ENCODE peak calls at places on chromosomes 6 and 20, in four cellular contexts. X is progenitor cell of endocrine pancreas, E is Daoy, I is HCT116. P is an unnamed sample.

GRCh38 chr6:30490031-30490876 is 945 bp downstream of the HLA-E start:
- DNase-seq in X (peak; percentile 35), E (peak; percentile 80), I (no peak), P (peak; percentile 69)

GRCh38 chr6:57432162-57432561 is 114.7 kb downstream of the PRIM2 start:
- DNase-seq in E (no peak), X (no peak), I (no peak), P (peak; percentile 84)

GRCh38 chr20:16528078-16528477 is 45.2 kb downstream of the KIF16B start:
- DNase-seq in I (peak; percentile 81), E (peak; percentile 83), X (no peak), P (peak; percentile 53)

GRCh38 chr20:8331740-8332412 is 199.8 kb downstream of the PLCB1 start:
- DNase-seq in I (no peak), E (peak; percentile 49), X (no peak), P (peak; percentile 81)

GRCh38 chr6:11798096-11798495 is 19.5 kb upstream of the ADTRP start:
- DNase-seq in E (no peak), I (no peak), X (no peak), P (peak; percentile 11)

GRCh38 chr6:34146021-34146782 is at the start of gene GRM4:
- DNase-seq in X (no peak), I (no peak), E (no peak), P (no peak)

GRCh38 chr6:166005846-166006592 is 161.6 kb downstream of the TBXT start:
- DNase-seq in E (peak; percentile 39), I (no peak), X (peak; percentile 36), P (peak; percentile 76)

GRCh38 chr6:10615675-10616074 is 78.7 kb downstream of the C6orf52 start:
- DNase-seq in X (no peak), I (no peak), E (no peak), P (no peak)

GRCh38 chr6:146913842-146914562 is 290.2 kb upstream of the STXBP5 start:
- DNase-seq in E (peak; percentile 99), X (peak; percentile 37), I (peak; percentile 82), P (peak; percentile 99)

GRCh38 chr6:40960784-40961430 is 78.1 kb downstream of the UNC5CL start:
- DNase-seq in X (no peak), I (no peak), E (peak; percentile 51), P (no peak)

GRCh38 chr6:54897462-54898189 is 51.1 kb downstream of the FAM83B start:
- DNase-seq in I (no peak), X (no peak), E (no peak), P (no peak)

GRCh38 chr6:4585682-4586468 is 190.3 kb upstream of the CDYL start:
- DNase-seq in E (no peak), X (no peak), I (no peak), P (no peak)

GRCh38 chr6:30071081-30071818 is 4.3 kb downstream of the PPP1R11 start:
- DNase-seq in X (no peak), E (peak; percentile 51), I (no peak), P (no peak)

GRCh38 chr6:55069132-55069781 is 105.1 kb upstream of the HCRTR2 start:
- DNase-seq in E (peak; percentile 2), I (peak; percentile 49), X (no peak), P (peak; percentile 59)

GRCh38 chr20:9021216-9021615 is 47.7 kb upstream of the PLCB4 start:
- DNase-seq in I (no peak), X (no peak), E (no peak), P (no peak)

GRCh38 chr6:125019873-125020272 is 57.6 kb downstream of the RNF217 start:
- DNase-seq in E (no peak), I (no peak), X (no peak), P (no peak)

GRCh38 chr6:28587746-28588075 is 62.0 kb downstream of the GPX5 start:
- DNase-seq in X (no peak), E (peak; percentile 35), I (no peak), P (peak; percentile 10)

GRCh38 chr6:10838794-10839333 is 525 bp upstream of the MAK start:
- DNase-seq in X (no peak), E (no peak), I (no peak), P (no peak)

GRCh38 chr20:2051920-2052319 is 49.7 kb upstream of the STK35 start:
- DNase-seq in I (no peak), E (no peak), X (no peak), P (no peak)

GRCh38 chr6:85113934-85114582 is 335.8 kb upstream of the NT5E start:
- DNase-seq in I (no peak), X (no peak), E (peak; percentile 39), P (no peak)

GRCh38 chr6:165920896-165921671 is 246.6 kb downstream of the TBXT start:
- DNase-seq in X (no peak), E (peak; percentile 4), I (no peak), P (no peak)

GRCh38 chr6:135814043-135814442 is 37.5 kb upstream of the PDE7B start:
- DNase-seq in E (no peak), I (no peak), X (no peak), P (no peak)

GRCh38 chr20:31472395-31473330 is 2.3 kb downstream of the DEFB124 start:
- DNase-seq in I (no peak), E (no peak), X (no peak), P (no peak)

GRCh38 chr20:40949346-40949745 is 79.3 kb upstream of the TOP1 start:
- DNase-seq in X (no peak), I (no peak), E (no peak), P (no peak)